ENCODE peak calls at places on chromosomes 6 and 20, in five cellular contexts. C is amniotic stem cell, D is left cardiac atrium, E is H7, W is NCI-H2171 treated with DMSO at 0.1 percent for 48 hours. X is an unnamed sample.

GRCh38 chr20:2118783-2119182 is 17.2 kb downstream of the STK35 start:
- DNase-seq in W (no peak), D (no peak), C (no peak), E (no peak), X (no peak)

GRCh38 chr20:44832724-44833123 is 22.4 kb upstream of the RIMS4 start:
- DNase-seq in D (no peak), W (peak), E (no peak), C (no peak), X (no peak)

GRCh38 chr20:50467618-50468373 is 42.4 kb upstream of the PTPN1 start:
- DNase-seq in E (peak), C (peak), D (peak), W (peak), X (no peak)

GRCh38 chr20:42544926-42545325 is 644.8 kb downstream of the PTPRT start:
- DNase-seq in D (no peak), E (no peak), W (no peak), C (no peak), X (no peak)

GRCh38 chr6:145723646-145724045 is 11.7 kb downstream of the EPM2A start:
- DNase-seq in D (no peak), W (no peak), C (no peak), E (no peak), X (no peak)

GRCh38 chr20:45910670-45911485 is 1.1 kb downstream of the PLTP start:
- DNase-seq in W (peak), C (peak), E (peak), D (peak), X (peak)

GRCh38 chr6:112189494-112189893 is 64.9 kb downstream of the LAMA4 start:
- DNase-seq in D (no peak), C (no peak), W (no peak), E (no peak), X (no peak)

GRCh38 chr6:14743465-14744211 is 502.2 kb upstream of the JARID2 start:
- DNase-seq in D (peak), C (peak), E (no peak), W (no peak), X (peak)

GRCh38 chr6:109052852-109053251 is 41.8 kb downstream of the SESN1 start:
- DNase-seq in W (no peak), C (no peak), D (no peak), E (no peak), X (no peak)

GRCh38 chr20:3031524-3032147 is 11.8 kb upstream of the GNRH2 start:
- DNase-seq in D (no peak), E (no peak), W (no peak), C (no peak), X (no peak)

GRCh38 chr20:48744515-48744914 is 83.3 kb downstream of the PREX1 start:
- DNase-seq in D (no peak), E (no peak), W (no peak), C (no peak), X (no peak)

GRCh38 chr6:155778336-155778735 is 322.7 kb upstream of the NOX3 start:
- DNase-seq in C (no peak), W (no peak), E (no peak), D (no peak), X (no peak)

GRCh38 chr6:165704001-165704748 is 41.1 kb upstream of the PDE10A start:
- DNase-seq in D (peak), C (no peak), W (no peak), E (no peak), X (no peak)

GRCh38 chr6:11072080-11072479 is 21.6 kb upstream of the SMIM13 start:
- DNase-seq in D (no peak), C (no peak), W (no peak), E (no peak), X (no peak)

GRCh38 chr6:55617272-55617671 is 38.3 kb upstream of the HMGCLL1 start:
- DNase-seq in W (peak), D (no peak), E (peak), C (peak), X (no peak)

GRCh38 chr6:54827010-54827409 is 19.6 kb upstream of the FAM83B start:
- DNase-seq in E (no peak), W (no peak), D (no peak), C (no peak), X (no peak)

GRCh38 chr6:12137480-12137879 is 125.4 kb downstream of the HIVEP1 start:
- DNase-seq in C (no peak), D (peak), W (peak), E (no peak), X (no peak)

GRCh38 chr20:48202774-48203173 is 417.5 kb upstream of the SULF2 start:
- DNase-seq in E (no peak), C (no peak), D (no peak), W (peak), X (no peak)

GRCh38 chr20:25669826-25670422 is 26.7 kb downstream of the ZNF337 start:
- DNase-seq in C (peak), E (peak), W (no peak), D (no peak), X (no peak)

GRCh38 chr20:19327401-19327800 is 115.0 kb downstream of the SLC24A3 start:
- DNase-seq in D (no peak), C (no peak), W (no peak), E (no peak), X (no peak)

GRCh38 chr6:44954281-44954680 is 373.8 kb upstream of the RUNX2 start:
- DNase-seq in C (no peak), E (no peak), W (no peak), D (no peak), X (no peak)